ENCODE peak calls at places on chromosomes 7 and 10, in eight cellular contexts. X is fibroblast of lung, C is tibial nerve, A is bronchial epithelial cell, D is hepatocyte, Q is lung, R is prostate gland, K is PC-9. I is an unnamed sample. For H3K27me3 and H3K36me3, the result is how much of the 10 kb centered on the place peaks cover.

GRCh38 chr7:140923358-140924006 is 1.2 kb downstream of the BRAF start:
- DNase-seq in X (peak), C (peak), A (peak), D (peak), Q (no peak), R (peak), K (no peak), I (peak)

GRCh38 chr10:86958109-86958830 is at the start of gene SNCG:
- DNase-seq in X (no peak), C (no peak), A (no peak), D (no peak), Q (no peak), R (no peak), K (no peak), I (peak)

GRCh38 chr7:46202379-46202778 is 281.3 kb upstream of the IGFBP3 start:
- DNase-seq in X (no peak), C (no peak), A (no peak), D (no peak), Q (no peak), R (no peak), K (no peak), I (no peak)

GRCh38 chr10:26430641-26431163 is 7.4 kb upstream of the APBB1IP start:
- DNase-seq in X (no peak), C (peak), A (no peak), D (no peak), Q (no peak), R (no peak), K (no peak), I (no peak)

GRCh38 chr10:98446656-98447221 is at the start of gene HPS1:
- DNase-seq in X (peak), C (peak), A (peak), D (peak), Q (peak), R (peak), K (no peak), I (peak)

GRCh38 chr7:2710901-2711551 is 23.0 kb downstream of the AMZ1 start:
- DNase-seq in X (no peak), C (no peak), A (no peak), D (no peak), Q (no peak), R (no peak), K (no peak), I (no peak)

GRCh38 chr10:132037676-132037975 is 28.1 kb upstream of the JAKMIP3 start:
- DNase-seq in X (no peak), C (no peak), A (no peak), D (no peak), Q (no peak), R (no peak), K (no peak), I (peak)

GRCh38 chr7:3260425-3260762 is 40.7 kb upstream of the SDK1 start:
- DNase-seq in X (peak), C (no peak), A (no peak), D (peak), Q (no peak), R (no peak), K (no peak), I (no peak)

GRCh38 chr10:78438094-78438906 is 404.6 kb downstream of the RPS24 start:
- DNase-seq in X (no peak), C (no peak), A (no peak), D (no peak), Q (no peak), R (no peak), K (no peak), I (no peak)

GRCh38 chr10:112532053-112532658 is 85.1 kb downstream of the VTI1A start:
- DNase-seq in X (no peak), C (no peak), A (no peak), D (no peak), Q (no peak), R (no peak), K (no peak), I (no peak)

GRCh38 chr7:100884741-100885439 is 4.6 kb downstream of the UFSP1 start:
- DNase-seq in X (no peak), C (no peak), A (no peak), D (no peak), Q (no peak), R (no peak), K (no peak), I (peak)

GRCh38 chr10:21860718-21861117 is 142.8 kb downstream of the DNAJC1 start:
- DNase-seq in X (peak), C (no peak), A (peak), D (no peak), Q (no peak), R (no peak), K (no peak), I (no peak)

GRCh38 chr7:44615793-44616192 is 9.4 kb downstream of the OGDH start:
- DNase-seq in X (no peak), C (no peak), A (no peak), D (no peak), Q (no peak), R (no peak), K (no peak), I (no peak)

GRCh38 chr10:117342638-117343037 is 32.6 kb downstream of the PDZD8 start:
- DNase-seq in X (peak), C (no peak), A (peak), D (no peak), Q (no peak), R (no peak), K (peak), I (no peak)

GRCh38 chr10:6405713-6406112 is 174.4 kb downstream of the PRKCQ start:
- DNase-seq in X (no peak), C (no peak), A (no peak), D (no peak), Q (no peak), R (no peak), K (no peak), I (no peak)

GRCh38 chr7:151114151-151115090 is 28.1 kb downstream of the AGAP3 start:
- DNase-seq in X (peak), C (no peak), A (peak), D (peak), Q (peak), R (peak), K (no peak), I (peak)

GRCh38 chr10:7298495-7298894 is 112.3 kb downstream of the SFMBT2 start:
- DNase-seq in X (no peak), C (no peak), A (no peak), D (no peak), Q (no peak), R (no peak), K (no peak), I (no peak)

GRCh38 chr7:134710854-134711624 is 64.4 kb downstream of the BPGM start:
- DNase-seq in X (peak), C (no peak), A (peak), D (peak), Q (no peak), R (no peak), K (no peak), I (no peak)

GRCh38 chr7:155011081-155011480 is 8.2 kb upstream of the PAXIP1 start:
- DNase-seq in X (no peak), C (no peak), A (no peak), D (no peak), Q (no peak), R (no peak), K (no peak), I (no peak)

GRCh38 chr10:101050206-101051069 is 11.4 kb upstream of the KAZALD1 start:
- DNase-seq in X (peak), C (no peak), A (no peak), D (peak), Q (peak), R (peak), K (no peak), I (peak)

GRCh38 chr10:124523301-124523871 is 61.8 kb downstream of the LHPP start:
- DNase-seq in X (no peak), C (peak), A (no peak), D (no peak), Q (no peak), R (no peak), K (no peak), I (peak)

GRCh38 chr10:124520553-124521428 is 59.2 kb downstream of the LHPP start:
- DNase-seq in X (no peak), C (no peak), A (no peak), D (no peak), Q (no peak), R (no peak), K (no peak), I (peak)

GRCh38 chr10:124522903-124523260 is 61.3 kb downstream of the LHPP start:
- DNase-seq in X (no peak), C (no peak), A (no peak), D (peak), Q (no peak), R (no peak), K (no peak), I (peak)

GRCh38 chr10:124521429-124521871 is 59.8 kb downstream of the LHPP start:
- DNase-seq in X (no peak), C (no peak), A (no peak), D (no peak), Q (no peak), R (no peak), K (no peak), I (peak)

DNA sequence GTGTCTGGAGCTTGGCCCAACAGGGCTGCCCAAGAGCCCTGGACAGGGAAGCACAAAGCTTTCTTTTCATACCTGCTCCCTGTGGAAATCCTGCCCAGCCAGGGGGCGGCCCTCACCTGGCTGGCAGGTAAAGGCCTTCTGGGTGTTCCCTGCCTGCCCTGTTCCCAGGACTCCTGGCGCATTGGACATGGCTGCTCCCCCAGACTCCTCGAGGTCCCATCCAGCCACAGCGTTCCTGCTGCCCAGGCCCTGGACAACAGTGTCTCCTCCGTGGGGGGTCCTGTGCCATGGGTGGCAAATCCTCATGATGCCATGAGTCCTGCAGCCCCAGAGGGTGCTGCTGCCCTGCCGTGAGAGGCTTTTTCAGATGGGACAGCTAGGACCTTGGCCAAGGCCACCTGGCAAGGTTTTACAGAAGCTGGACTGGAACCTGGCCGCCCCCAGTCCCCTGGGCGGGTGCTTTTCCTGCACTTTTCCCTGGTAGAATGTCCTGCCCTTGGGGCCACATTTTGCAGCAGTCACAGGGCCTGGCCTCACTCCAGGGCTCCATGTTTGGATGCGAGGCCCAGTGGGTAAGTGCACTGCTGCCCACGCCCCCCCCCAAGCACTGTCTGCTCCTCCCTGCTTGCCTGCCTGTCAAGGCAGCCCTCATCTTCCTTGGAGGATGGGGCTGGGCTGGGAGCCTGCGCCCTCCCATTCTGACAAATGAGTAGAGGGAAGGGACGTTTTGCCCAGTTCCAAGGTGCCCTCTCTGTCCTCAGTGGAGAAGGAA is 60.7 kb downstream of the LHPP start:
- DNase-seq in X (no peak), C (no peak), A (no peak), D (no peak), Q (no peak), R (no peak), K (no peak), I (peak)
- H3K4me3 ChIP-seq in X (no peak), C (no peak), A (no peak), D (no peak), Q (no peak), R (no peak), K (no peak), I (no peak)

DNA sequence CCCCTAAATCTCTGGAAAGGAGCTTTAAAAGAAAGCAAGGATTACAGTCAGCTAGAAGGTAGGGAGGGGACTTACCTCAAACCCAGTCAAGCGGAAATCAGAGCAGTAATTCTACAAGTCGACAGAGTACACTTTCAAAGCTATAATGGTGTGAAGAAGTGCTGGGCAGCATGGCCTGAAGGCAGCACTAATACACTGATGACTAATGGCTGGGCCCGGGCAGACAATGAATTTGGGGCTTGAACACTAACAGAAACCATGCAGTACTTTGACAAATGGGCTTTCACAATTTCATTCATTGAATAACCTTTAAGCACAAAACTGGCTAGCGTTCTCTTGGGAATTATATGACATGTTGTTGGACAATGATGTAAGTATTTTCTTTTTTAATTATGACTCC is 4.7 kb downstream of the GLI3 start:
- DNase-seq in X (peak), C (no peak), A (peak), D (peak), Q (no peak), R (no peak), K (no peak), I (no peak)
- H3K27me3 ChIP-seq in X (under half), C (under half), A (under half), D (under half), Q (under half), R (under half), K (half or more), I (under half)

GRCh38 chr10:104300002-104300735 is 31.2 kb downstream of the GSTO2 start:
- DNase-seq in X (peak), C (no peak), A (peak), D (peak), Q (no peak), R (no peak), K (no peak), I (no peak)

GRCh38 chr10:104297697-104298660 is 29.0 kb downstream of the GSTO2 start:
- DNase-seq in X (peak), C (no peak), A (no peak), D (no peak), Q (no peak), R (no peak), K (no peak), I (peak)

GRCh38 chr10:104300736-104301292 is 31.8 kb downstream of the GSTO2 start:
- DNase-seq in X (peak), C (no peak), A (peak), D (peak), Q (no peak), R (peak), K (no peak), I (no peak)

GRCh38 chr10:104296687-104297436 is 27.9 kb downstream of the GSTO2 start:
- DNase-seq in X (no peak), C (no peak), A (no peak), D (no peak), Q (no peak), R (no peak), K (no peak), I (no peak)

DNA sequence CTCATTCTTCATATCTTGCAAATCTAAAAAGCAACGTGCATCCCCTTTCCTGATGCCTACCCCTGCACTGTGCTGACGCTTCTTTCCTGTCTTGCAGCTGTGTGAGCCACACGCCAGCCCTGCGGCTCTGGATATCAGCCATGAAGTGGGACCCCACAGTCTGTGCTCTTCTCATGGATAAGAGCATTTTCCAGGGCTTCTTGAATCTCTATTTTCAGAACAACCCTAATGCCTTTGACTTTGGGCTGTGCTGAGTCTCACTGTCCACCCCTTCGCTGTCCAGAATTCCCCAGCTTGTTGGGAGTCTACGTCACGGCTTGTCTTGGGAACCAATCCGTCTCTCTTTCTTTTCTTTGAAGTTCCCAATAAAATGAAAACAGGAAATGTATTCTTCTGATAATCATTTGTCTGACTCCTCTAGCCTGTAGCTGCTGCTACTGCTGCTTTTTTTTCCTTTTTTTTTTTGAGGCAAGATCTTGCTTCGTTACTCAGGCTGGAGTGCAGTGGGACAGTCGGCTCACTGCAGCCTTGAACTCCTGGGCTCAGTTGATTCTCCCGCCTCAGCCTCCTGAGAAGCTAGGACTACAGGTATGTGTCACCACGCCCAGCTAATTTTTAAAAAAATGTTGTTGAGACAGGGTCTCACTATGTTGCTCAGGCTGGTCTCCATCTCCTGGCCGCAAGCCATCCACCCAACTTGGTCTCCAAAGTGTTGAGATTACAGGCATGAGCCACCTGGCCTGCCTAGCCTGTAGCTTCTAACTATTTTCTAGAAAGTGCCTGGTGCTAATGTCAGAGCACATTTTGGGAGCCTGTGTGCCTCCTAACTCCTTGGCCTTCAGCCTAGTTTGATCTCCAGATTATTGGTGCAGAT is 30.3 kb downstream of the GSTO2 start:
- DNase-seq in X (peak), C (no peak), A (no peak), D (no peak), Q (no peak), R (no peak), K (no peak), I (no peak)
- H3K36me3 ChIP-seq in X (under half), C (under half), A (under half), D (under half), Q (under half), R (under half), K (under half), I (under half)

GRCh38 chr7:99374121-99375064 is at the start of gene ARPC1B:
- DNase-seq in X (peak), C (peak), A (peak), D (peak), Q (peak), R (peak), K (peak), I (peak)

GRCh38 chr7:99373086-99374066 is 1.2 kb upstream of the ARPC1B start:
- DNase-seq in X (no peak), C (no peak), A (no peak), D (no peak), Q (no peak), R (no peak), K (no peak), I (peak)

GRCh38 chr7:99372275-99373085 is 2.0 kb upstream of the ARPC1B start:
- DNase-seq in X (peak), C (no peak), A (peak), D (peak), Q (peak), R (no peak), K (peak), I (peak)

GRCh38 chr7:99371376-99371920 is 3.1 kb upstream of the ARPC1B start:
- DNase-seq in X (peak), C (no peak), A (no peak), D (no peak), Q (no peak), R (no peak), K (no peak), I (no peak)

GRCh38 chr7:99375070-99375807 is 709 bp downstream of the ARPC1B start:
- DNase-seq in X (peak), C (peak), A (peak), D (peak), Q (peak), R (peak), K (peak), I (peak)
- H3K4me3 ChIP-seq in X (peak), C (peak), A (peak), D (peak), Q (peak), R (peak), K (peak), I (peak)

GRCh38 chr7:27180431-27181175 is 4.4 kb downstream of the HOXA11 start:
- DNase-seq in X (no peak), C (no peak), A (no peak), D (no peak), Q (no peak), R (no peak), K (no peak), I (peak)

GRCh38 chr7:27182861-27183681 is 2.0 kb downstream of the HOXA11 start:
- DNase-seq in X (no peak), C (no peak), A (no peak), D (no peak), Q (no peak), R (no peak), K (no peak), I (peak)

GRCh38 chr7:27181176-27181520 is 3.9 kb downstream of the HOXA11 start:
- DNase-seq in X (no peak), C (no peak), A (no peak), D (no peak), Q (no peak), R (no peak), K (no peak), I (no peak)

GRCh38 chr7:27182285-27182827 is 2.7 kb downstream of the HOXA11 start:
- DNase-seq in X (no peak), C (no peak), A (no peak), D (no peak), Q (no peak), R (no peak), K (no peak), I (peak)

GRCh38 chr7:27181795-27182275 is 3.2 kb downstream of the HOXA11 start:
- DNase-seq in X (no peak), C (no peak), A (no peak), D (no peak), Q (no peak), R (no peak), K (no peak), I (peak)
- H3K27me3 ChIP-seq in X (half or more), C (under half), A (half or more), D (half or more), Q (under half), R (under half), K (under half), I (half or more)

DNA sequence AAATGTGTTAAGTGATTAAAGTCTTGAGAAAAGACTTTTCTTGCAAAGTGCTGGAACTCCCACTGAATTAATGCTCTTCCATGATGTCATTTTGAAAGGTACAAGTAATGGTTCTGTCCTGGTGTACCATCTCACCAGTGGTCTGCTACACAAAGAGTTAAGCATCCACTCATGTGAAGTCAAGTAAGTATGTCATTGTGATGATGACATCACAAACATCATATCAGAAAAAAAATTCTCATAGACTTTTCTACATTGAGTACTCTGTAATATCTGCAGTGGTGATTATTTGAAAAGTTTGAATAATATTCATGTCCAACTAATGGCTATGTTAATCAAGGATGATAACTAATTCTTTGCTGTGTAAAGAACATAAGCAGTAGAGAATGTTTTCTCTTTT is 22.6 kb downstream of the WDR11 start:
- DNase-seq in X (no peak), C (no peak), A (no peak), D (no peak), Q (no peak), R (no peak), K (no peak), I (no peak)
- H3K36me3 ChIP-seq in X (under half), C (under half), A (under half), D (under half), Q (under half), R (under half), K (under half), I (under half)

GRCh38 chr7:114977277-114977676 is 55.4 kb downstream of the MDFIC start:
- DNase-seq in X (no peak), C (no peak), A (no peak), D (no peak), Q (no peak), R (no peak), K (no peak), I (no peak)

GRCh38 chr7:114981323-114981722 is 59.4 kb downstream of the MDFIC start:
- DNase-seq in X (no peak), C (no peak), A (no peak), D (no peak), Q (no peak), R (no peak), K (no peak), I (no peak)

GRCh38 chr7:114976666-114977065 is 54.8 kb downstream of the MDFIC start:
- DNase-seq in X (peak), C (no peak), A (no peak), D (no peak), Q (no peak), R (no peak), K (no peak), I (no peak)

GRCh38 chr7:114979803-114980507 is 58.1 kb downstream of the MDFIC start:
- DNase-seq in X (no peak), C (no peak), A (no peak), D (no peak), Q (no peak), R (no peak), K (no peak), I (no peak)

GRCh38 chr7:114979388-114979787 is 57.5 kb downstream of the MDFIC start:
- DNase-seq in X (peak), C (peak), A (peak), D (peak), Q (peak), R (no peak), K (peak), I (no peak)
- H3K4me3 ChIP-seq in X (no peak), C (no peak), A (no peak), D (no peak), Q (no peak), R (no peak), K (peak), I (no peak)